ENCODE peak calls at places on chromosomes 6 and 20, in seven cellular contexts. C is astrocyte, K is breast epithelium, I is tibial artery, T is brain microvascular endothelial cell, U is HepG2, L is mammary epithelial cell. S is an unnamed sample.
A peak's percentile ranks its signal among the peaks of the same experiment; 100 is the strongest.

GRCh38 chr6:139863356-139863755 is 488.9 kb upstream of the CITED2 start:
- DNase-seq in I (no peak), T (no peak), U (no peak), C (peak; percentile 48), L (no peak), K (no peak), S (no peak)

GRCh38 chr20:39264506-39265172 is 302.5 kb downstream of the DHX35 start:
- DNase-seq in U (peak; percentile 63), T (peak; percentile 72), K (peak; percentile 32), L (peak; percentile 83), C (peak; percentile 53), I (peak; percentile 39), S (peak; percentile 80)

GRCh38 chr6:3267162-3267561 is 8.4 kb downstream of the PSMG4 start:
- DNase-seq in L (no peak), C (no peak), I (no peak), K (no peak), U (no peak), T (no peak), S (no peak)

GRCh38 chr20:62219992-62220665 is at the start of gene HRH3:
- DNase-seq in K (no peak), C (no peak), L (no peak), U (peak; percentile 41), T (no peak), I (no peak), S (no peak)

GRCh38 chr6:7106752-7107577 is 796 bp upstream of the RREB1 start:
- DNase-seq in T (peak; percentile 1), U (no peak), C (no peak), L (no peak), I (peak; percentile 39), K (peak; percentile 32), S (no peak)

GRCh38 chr6:16999486-17000436 is 102.1 kb upstream of the STMND1 start:
- DNase-seq in C (peak; percentile 84), K (no peak), L (peak; percentile 50), U (no peak), T (no peak), I (no peak), S (peak; percentile 83)

GRCh38 chr20:32153156-32153665 is 43.7 kb downstream of the TM9SF4 start:
- DNase-seq in C (no peak), T (no peak), K (no peak), I (no peak), U (no peak), L (no peak), S (no peak)

GRCh38 chr6:18632670-18633410 is 245.7 kb downstream of the RNF144B start:
- DNase-seq in I (no peak), T (peak; percentile 77), C (peak; percentile 30), L (peak; percentile 31), K (no peak), U (peak; percentile 32), S (peak; percentile 46)

GRCh38 chr6:73878403-73878802 is 182.4 kb downstream of the CD109 start:
- DNase-seq in U (no peak), L (no peak), K (no peak), C (no peak), T (no peak), I (no peak), S (no peak)

GRCh38 chr6:2158596-2159271 is 86.7 kb downstream of the GMDS start:
- DNase-seq in U (no peak), C (no peak), T (no peak), K (no peak), L (no peak), I (no peak), S (peak; percentile 46)

GRCh38 chr6:113695506-113695905 is 161.6 kb upstream of the MARCKS start:
- DNase-seq in U (peak; percentile 24), K (no peak), C (peak; percentile 72), T (no peak), L (no peak), I (no peak), S (no peak)

GRCh38 chr20:63612276-63612931 is 14.5 kb downstream of the GMEB2 start:
- DNase-seq in C (no peak), I (no peak), K (no peak), L (no peak), T (no peak), U (no peak), S (no peak)

GRCh38 chr6:6007311-6008113 is 787 bp upstream of the NRN1 start:
- DNase-seq in C (no peak), L (peak; percentile 34), K (no peak), T (peak; percentile 12), I (no peak), U (no peak), S (no peak)

GRCh38 chr6:106804238-106805016 is 170.1 kb downstream of the CD24 start:
- DNase-seq in L (no peak), T (no peak), I (no peak), U (no peak), K (no peak), C (no peak), S (no peak)

GRCh38 chr20:25623225-25623735 is 534 bp downstream of the NANP start:
- DNase-seq in C (peak; percentile 18), L (peak; percentile 26), I (peak; percentile 37), U (peak; percentile 64), T (peak; percentile 13), K (no peak), S (no peak)

GRCh38 chr20:18287915-18288747 is at the start of gene ZNF133:
- DNase-seq in T (peak; percentile 93), U (peak; percentile 96), C (peak; percentile 88), I (peak; percentile 95), K (peak; percentile 97), L (peak; percentile 97), S (peak; percentile 87)

GRCh38 chr6:3239110-3239830 is 11.8 kb upstream of the TUBB2B start:
- DNase-seq in T (no peak), C (no peak), U (no peak), K (no peak), I (no peak), L (no peak), S (no peak)

GRCh38 chr20:45353746-45354145 is 5.5 kb upstream of the SDC4 start:
- DNase-seq in T (no peak), C (no peak), I (no peak), U (no peak), L (no peak), K (no peak), S (no peak)

GRCh38 chr6:160172704-160173103 is 51.1 kb downstream of the SLC22A1 start:
- DNase-seq in T (no peak), C (no peak), U (no peak), L (no peak), K (no peak), I (no peak), S (no peak)

GRCh38 chr20:32538526-32538918 is 46.6 kb downstream of the NOL4L start:
- DNase-seq in L (no peak), C (no peak), T (peak; percentile 10), K (no peak), I (no peak), U (no peak), S (no peak)

GRCh38 chr6:159174263-159174974 is 5.2 kb downstream of the FNDC1 start:
- DNase-seq in K (peak; percentile 39), C (peak; percentile 65), T (peak; percentile 77), L (peak; percentile 46), U (peak; percentile 46), I (peak; percentile 65), S (peak; percentile 38)

GRCh38 chr6:131787955-131788712 is 19.7 kb upstream of the ENPP1 start:
- DNase-seq in U (peak; percentile 47), C (peak; percentile 31), L (no peak), K (no peak), T (peak; percentile 39), I (no peak), S (no peak)

GRCh38 chr6:92124126-92124525 is 1295.2 kb downstream of the EPHA7 start:
- DNase-seq in T (peak; percentile 2), K (no peak), L (no peak), U (no peak), C (peak; percentile 47), I (no peak), S (peak; percentile 84)

GRCh38 chr6:143283887-143284640 is 166.4 kb downstream of the ADAT2 start:
- DNase-seq in L (no peak), U (no peak), I (no peak), K (no peak), T (no peak), C (peak; percentile 79), S (no peak)

GRCh38 chr20:40683894-40684268 is 5.2 kb downstream of the MAFB start:
- DNase-seq in L (no peak), U (no peak), T (no peak), K (no peak), C (no peak), I (no peak), S (no peak)

DNA sequence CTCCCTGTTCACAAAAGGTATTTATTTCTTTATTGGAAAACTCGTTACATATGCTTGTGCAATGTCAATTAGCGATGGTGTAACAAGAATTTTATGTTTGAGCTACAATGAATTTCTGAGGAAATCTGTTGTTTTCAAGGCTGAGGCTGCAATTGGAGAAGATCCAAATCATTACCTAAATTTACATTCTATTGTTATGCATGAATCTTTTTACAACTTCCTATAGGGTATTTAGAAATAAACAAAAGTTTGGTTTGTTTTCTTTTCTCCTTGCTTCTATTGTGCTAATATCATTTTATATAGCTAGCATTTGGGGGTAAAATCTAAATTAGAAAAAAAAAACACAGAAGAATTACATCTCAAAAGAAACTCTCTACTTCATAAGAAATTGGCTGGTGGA is 34.7 kb upstream of the NKAIN2 start:
- DNase-seq in I (no peak), U (no peak), L (no peak), K (no peak), C (no peak), T (no peak), S (no peak)
- H3K4me3 ChIP-seq in I (no peak overlapping the region), U (no peak overlapping the region), L (no peak overlapping the region), K (no peak overlapping the region), C (no peak overlapping the region), T (no peak overlapping the region), S (no peak overlapping the region)

GRCh38 chr20:3727333-3728035 is 5.0 kb upstream of the HSPA12B start:
- DNase-seq in T (no peak), U (no peak), L (peak; percentile 37), K (no peak), C (peak; percentile 64), I (peak; percentile 66), S (no peak)
- H3K27me3 ChIP-seq in T (peaks cover 20% of the 10 kb centered on the region), U (peaks cover 62% of the 10 kb centered on the region), L (no peaks in the 10 kb centered on the region), K (no peaks in the 10 kb centered on the region), C (peaks cover 18% of the 10 kb centered on the region), I (no peaks in the 10 kb centered on the region), S (peaks cover 5% of the 10 kb centered on the region)

GRCh38 chr20:49608752-49609670 is 41.1 kb upstream of the PTGIS start:
- DNase-seq in C (no peak), K (no peak), T (peak; percentile 12), L (peak; percentile 44), I (no peak), U (peak; percentile 75), S (peak; percentile 34)
- H3K4me3 ChIP-seq in C (no peak overlapping the region), K (no peak overlapping the region), T (no peak overlapping the region), L (no peak overlapping the region), I (no peak overlapping the region), U (no peak overlapping the region), S (no peak overlapping the region)

DNA sequence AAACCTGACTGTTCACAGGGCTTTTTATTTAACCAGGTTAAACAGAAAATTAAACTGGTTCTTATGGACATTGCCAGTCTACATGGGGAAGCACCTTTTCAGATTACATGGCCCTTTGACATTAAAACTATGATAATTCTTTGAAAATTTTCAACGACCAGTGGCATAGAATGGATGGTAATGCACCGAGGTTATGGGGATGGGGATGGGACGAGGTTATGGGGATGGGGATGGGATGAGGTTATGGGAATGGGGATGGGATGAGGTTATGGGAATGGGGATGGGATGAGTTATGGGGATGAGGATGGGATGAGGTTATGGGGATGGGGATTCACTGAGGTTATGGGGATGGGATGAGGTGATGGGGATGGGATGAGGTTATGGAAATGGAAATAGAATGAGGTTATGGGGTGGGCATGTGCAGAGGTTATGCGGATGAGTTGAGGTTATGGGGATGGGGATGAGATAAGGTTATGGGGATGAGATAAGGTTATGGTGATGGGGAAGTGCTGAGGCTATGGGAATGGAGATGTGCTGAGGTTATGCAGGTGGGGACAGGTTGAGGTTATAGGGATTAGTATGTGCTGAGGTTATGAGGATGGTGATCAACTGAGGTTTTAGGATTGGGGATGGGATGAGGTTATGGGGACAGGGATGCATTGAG is 541.9 kb downstream of the CDH26 start:
- DNase-seq in U (no peak), I (no peak), L (no peak), T (no peak), C (no peak), K (no peak), S (no peak)
- H3K27me3 ChIP-seq in U (no peaks in the 10 kb centered on the region), I (no peaks in the 10 kb centered on the region), L (no peaks in the 10 kb centered on the region), T (no peaks in the 10 kb centered on the region), C (no peaks in the 10 kb centered on the region), K (no peaks in the 10 kb centered on the region), S (no peaks in the 10 kb centered on the region)

S was measured in bronchial epithelial cell.